ENCODE peak calls at places on chromosomes 4 and X, in six cellular contexts. One of them, this sample, is unnamed. For H3K9me3, the result is how much of the 10 kb centered on the place peaks cover.

GRCh38 chr4:85825937-85826678 is 351.2 kb downstream of the ARHGAP24 start:
- DNase-seq in tibial nerve: no peak
- DNase-seq in K562: no peak
- DNase-seq in GM12878: no peak
- DNase-seq in A549: peak
- DNase-seq in suprapubic skin: no peak
- DNase-seq in this sample: peak

GRCh38 chr4:60605651-60606354 is 594.3 kb upstream of the ADGRL3 start:
- DNase-seq in GM12878: no peak
- DNase-seq in suprapubic skin: no peak
- DNase-seq in tibial nerve: no peak
- DNase-seq in A549: no peak
- DNase-seq in K562: no peak
- DNase-seq in this sample: no peak

GRCh38 chrX:39204945-39205344 is 403.7 kb downstream of the MID1IP1 start:
- DNase-seq in A549: no peak
- DNase-seq in K562: no peak
- DNase-seq in GM12878: no peak
- DNase-seq in suprapubic skin: no peak
- DNase-seq in tibial nerve: no peak
- DNase-seq in this sample: no peak

GRCh38 chr4:16027626-16028025 is 56.2 kb downstream of the PROM1 start:
- DNase-seq in K562: no peak
- DNase-seq in GM12878: no peak
- DNase-seq in A549: no peak
- DNase-seq in tibial nerve: no peak
- DNase-seq in suprapubic skin: no peak
- DNase-seq in this sample: no peak

GRCh38 chrX:119067023-119067739 is 5.6 kb upstream of the CT47C1 start:
- DNase-seq in GM12878: no peak
- DNase-seq in tibial nerve: peak
- DNase-seq in suprapubic skin: no peak
- DNase-seq in A549: peak
- DNase-seq in K562: peak
- DNase-seq in this sample: peak

GRCh38 chr4:53150631-53151488 is 215.0 kb downstream of the SCFD2 start:
- DNase-seq in suprapubic skin: no peak
- DNase-seq in tibial nerve: no peak
- DNase-seq in GM12878: no peak
- DNase-seq in A549: no peak
- DNase-seq in K562: no peak
- DNase-seq in this sample: no peak

GRCh38 chrX:111881715-111882114 is 5.7 kb downstream of the TRPC5OS start:
- DNase-seq in suprapubic skin: no peak
- DNase-seq in K562: no peak
- DNase-seq in GM12878: no peak
- DNase-seq in tibial nerve: no peak
- DNase-seq in A549: no peak
- DNase-seq in this sample: no peak

GRCh38 chr4:4386736-4387392 is at the start of gene NSG1:
- DNase-seq in tibial nerve: no peak
- DNase-seq in A549: no peak
- DNase-seq in K562: peak
- DNase-seq in GM12878: no peak
- DNase-seq in suprapubic skin: no peak
- DNase-seq in this sample: no peak

GRCh38 chr4:150577786-150578185 is 4.2 kb upstream of the MAB21L2 start:
- DNase-seq in tibial nerve: no peak
- DNase-seq in GM12878: no peak
- DNase-seq in suprapubic skin: no peak
- DNase-seq in A549: no peak
- DNase-seq in K562: no peak
- DNase-seq in this sample: no peak

GRCh38 chr4:154349829-154350228 is 141.8 kb downstream of the DCHS2 start:
- DNase-seq in A549: peak
- DNase-seq in K562: no peak
- DNase-seq in GM12878: no peak
- DNase-seq in suprapubic skin: no peak
- DNase-seq in tibial nerve: no peak
- DNase-seq in this sample: no peak

GRCh38 chr4:55736605-55737183 is 82.9 kb upstream of the EXOC1L start:
- DNase-seq in suprapubic skin: no peak
- DNase-seq in K562: no peak
- DNase-seq in GM12878: no peak
- DNase-seq in A549: no peak
- DNase-seq in tibial nerve: no peak
- DNase-seq in this sample: no peak

GRCh38 chrX:44244008-44244407 is 99.5 kb downstream of the EFHC2 start:
- DNase-seq in suprapubic skin: no peak
- DNase-seq in A549: no peak
- DNase-seq in GM12878: no peak
- DNase-seq in tibial nerve: peak
- DNase-seq in K562: no peak
- DNase-seq in this sample: no peak

GRCh38 chr4:120055167-120055566 is 11.5 kb downstream of the MAD2L1 start:
- DNase-seq in tibial nerve: no peak
- DNase-seq in GM12878: no peak
- DNase-seq in A549: no peak
- DNase-seq in K562: no peak
- DNase-seq in suprapubic skin: no peak
- DNase-seq in this sample: no peak

GRCh38 chr4:3215256-3215655 is 33.7 kb upstream of the MSANTD1 start:
- DNase-seq in GM12878: no peak
- DNase-seq in A549: no peak
- DNase-seq in suprapubic skin: no peak
- DNase-seq in tibial nerve: no peak
- DNase-seq in K562: no peak
- DNase-seq in this sample: no peak

GRCh38 chrX:22748093-22748999 is 251.4 kb upstream of the DDX53 start:
- DNase-seq in tibial nerve: peak
- DNase-seq in suprapubic skin: no peak
- DNase-seq in K562: peak
- DNase-seq in GM12878: no peak
- DNase-seq in A549: peak
- DNase-seq in this sample: peak

GRCh38 chr4:64756016-64756415 is 346.8 kb upstream of the TECRL start:
- DNase-seq in GM12878: no peak
- DNase-seq in tibial nerve: no peak
- DNase-seq in suprapubic skin: no peak
- DNase-seq in A549: no peak
- DNase-seq in K562: no peak
- DNase-seq in this sample: no peak

GRCh38 chr4:112297495-112297894 is 326 bp downstream of the ALPK1 start:
- DNase-seq in suprapubic skin: no peak
- DNase-seq in tibial nerve: no peak
- DNase-seq in A549: no peak
- DNase-seq in K562: no peak
- DNase-seq in GM12878: no peak
- DNase-seq in this sample: no peak

GRCh38 chr4:137610960-137611359 is 78.7 kb upstream of the PCDH18 start:
- DNase-seq in K562: no peak
- DNase-seq in GM12878: no peak
- DNase-seq in A549: no peak
- DNase-seq in suprapubic skin: no peak
- DNase-seq in tibial nerve: no peak
- DNase-seq in this sample: no peak

GRCh38 chr4:105923507-105924238 is 28.4 kb downstream of the NPNT start:
- DNase-seq in tibial nerve: peak
- DNase-seq in GM12878: no peak
- DNase-seq in A549: no peak
- DNase-seq in suprapubic skin: no peak
- DNase-seq in K562: no peak
- DNase-seq in this sample: no peak

GRCh38 chr4:8278421-8279287 is 9.1 kb downstream of the HTRA3 start:
- DNase-seq in GM12878: no peak
- DNase-seq in tibial nerve: no peak
- DNase-seq in suprapubic skin: no peak
- DNase-seq in K562: no peak
- DNase-seq in A549: peak
- DNase-seq in this sample: no peak

GRCh38 chr4:168560184-168560834 is 63.5 kb downstream of the PALLD start:
- DNase-seq in suprapubic skin: no peak
- DNase-seq in tibial nerve: no peak
- DNase-seq in A549: no peak
- DNase-seq in GM12878: no peak
- DNase-seq in K562: no peak
- DNase-seq in this sample: peak

GRCh38 chr4:123554819-123555499 is 158.4 kb downstream of the SPRY1 start:
- DNase-seq in A549: no peak
- DNase-seq in tibial nerve: peak
- DNase-seq in GM12878: no peak
- DNase-seq in K562: no peak
- DNase-seq in suprapubic skin: no peak
- DNase-seq in this sample: no peak

GRCh38 chrX:129925305-129926092 is 19.5 kb downstream of the UTP14A start:
- DNase-seq in K562: peak
- DNase-seq in tibial nerve: peak
- DNase-seq in suprapubic skin: peak
- DNase-seq in GM12878: no peak
- DNase-seq in A549: peak
- DNase-seq in this sample: peak

GRCh38 chr4:56937262-56937661 is 29.6 kb downstream of the REST start:
- DNase-seq in K562: no peak
- DNase-seq in suprapubic skin: no peak
- DNase-seq in tibial nerve: no peak
- DNase-seq in GM12878: no peak
- DNase-seq in A549: no peak
- DNase-seq in this sample: no peak

GRCh38 chr4:40621592-40622512 is 7.8 kb downstream of the RBM47 start:
- DNase-seq in tibial nerve: peak
- DNase-seq in A549: peak
- DNase-seq in K562: no peak
- DNase-seq in GM12878: peak
- DNase-seq in suprapubic skin: peak
- DNase-seq in this sample: peak
- H3K27ac ChIP-seq in tibial nerve: peak
- H3K27ac ChIP-seq in A549: peak
- H3K27ac ChIP-seq in K562: no peak
- H3K27ac ChIP-seq in GM12878: peak
- H3K27ac ChIP-seq in suprapubic skin: peak
- H3K27ac ChIP-seq in this sample: peak

GRCh38 chr4:9870165-9870564 is 88.7 kb downstream of the DRD5 start:
- DNase-seq in tibial nerve: no peak
- DNase-seq in A549: no peak
- DNase-seq in K562: no peak
- DNase-seq in suprapubic skin: no peak
- DNase-seq in GM12878: no peak
- DNase-seq in this sample: no peak
- TF ChIP-seq EP300 in tibial nerve: no peak
- TF ChIP-seq EP300 in A549: no peak
- TF ChIP-seq EP300 in K562: no peak
- TF ChIP-seq EP300 in suprapubic skin: no peak
- TF ChIP-seq EP300 in GM12878: no peak
- TF ChIP-seq EP300 in this sample: no peak

GRCh38 chr4:91829531-91829930 is 474.2 kb upstream of the GRID2 start:
- DNase-seq in K562: no peak
- DNase-seq in suprapubic skin: no peak
- DNase-seq in A549: no peak
- DNase-seq in GM12878: no peak
- DNase-seq in tibial nerve: no peak
- DNase-seq in this sample: no peak

GRCh38 chr4:91827914-91828313 is 475.9 kb upstream of the GRID2 start:
- DNase-seq in GM12878: no peak
- DNase-seq in K562: no peak
- DNase-seq in A549: no peak
- DNase-seq in tibial nerve: no peak
- DNase-seq in suprapubic skin: no peak
- DNase-seq in this sample: no peak

GRCh38 chr4:91826186-91826585 is 477.6 kb upstream of the GRID2 start:
- DNase-seq in K562: no peak
- DNase-seq in GM12878: no peak
- DNase-seq in tibial nerve: no peak
- DNase-seq in A549: no peak
- DNase-seq in suprapubic skin: no peak
- DNase-seq in this sample: no peak

DNA sequence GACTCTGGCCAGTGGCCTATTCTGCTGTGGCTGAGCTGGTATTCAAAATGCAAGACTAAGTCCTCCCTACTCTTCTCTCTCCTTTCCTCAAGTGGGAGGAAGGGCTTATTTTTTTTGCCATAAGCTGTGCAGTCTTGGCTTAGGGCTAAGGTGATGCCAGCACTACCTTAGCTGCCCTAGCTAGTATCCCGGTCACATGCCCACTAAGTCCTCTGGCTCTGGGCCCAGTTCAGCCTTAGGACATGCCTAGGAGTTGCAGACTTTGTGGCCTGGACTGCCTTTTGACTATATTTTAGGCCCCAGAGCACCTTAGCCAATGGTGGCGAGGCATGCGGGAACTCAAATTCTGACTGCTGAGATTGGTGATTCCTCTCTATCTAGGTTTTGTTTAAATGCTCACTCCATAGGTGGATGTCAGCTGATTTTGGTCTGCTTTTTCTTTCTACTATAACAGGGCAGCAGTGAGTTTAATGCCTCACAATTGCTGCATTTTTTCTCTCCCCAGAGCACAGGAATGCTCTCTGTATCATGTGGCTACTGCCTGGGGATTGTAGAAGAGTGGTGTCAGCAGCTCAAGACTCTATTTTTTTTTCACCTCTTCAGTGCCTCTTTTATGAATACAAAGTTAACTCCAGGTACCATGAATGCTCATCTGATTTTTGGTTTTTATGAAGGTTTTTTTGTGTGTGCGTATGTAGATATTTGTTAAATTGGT is 472.9 kb upstream of the GRID2 start:
- DNase-seq in K562: no peak
- DNase-seq in suprapubic skin: no peak
- DNase-seq in GM12878: no peak
- DNase-seq in tibial nerve: no peak
- DNase-seq in A549: no peak
- DNase-seq in this sample: no peak
- H3K9me3 ChIP-seq in K562: under half
- H3K9me3 ChIP-seq in suprapubic skin: under half
- H3K9me3 ChIP-seq in GM12878: under half
- H3K9me3 ChIP-seq in tibial nerve: under half
- H3K9me3 ChIP-seq in A549: under half
- H3K9me3 ChIP-seq in this sample: under half

DNA sequence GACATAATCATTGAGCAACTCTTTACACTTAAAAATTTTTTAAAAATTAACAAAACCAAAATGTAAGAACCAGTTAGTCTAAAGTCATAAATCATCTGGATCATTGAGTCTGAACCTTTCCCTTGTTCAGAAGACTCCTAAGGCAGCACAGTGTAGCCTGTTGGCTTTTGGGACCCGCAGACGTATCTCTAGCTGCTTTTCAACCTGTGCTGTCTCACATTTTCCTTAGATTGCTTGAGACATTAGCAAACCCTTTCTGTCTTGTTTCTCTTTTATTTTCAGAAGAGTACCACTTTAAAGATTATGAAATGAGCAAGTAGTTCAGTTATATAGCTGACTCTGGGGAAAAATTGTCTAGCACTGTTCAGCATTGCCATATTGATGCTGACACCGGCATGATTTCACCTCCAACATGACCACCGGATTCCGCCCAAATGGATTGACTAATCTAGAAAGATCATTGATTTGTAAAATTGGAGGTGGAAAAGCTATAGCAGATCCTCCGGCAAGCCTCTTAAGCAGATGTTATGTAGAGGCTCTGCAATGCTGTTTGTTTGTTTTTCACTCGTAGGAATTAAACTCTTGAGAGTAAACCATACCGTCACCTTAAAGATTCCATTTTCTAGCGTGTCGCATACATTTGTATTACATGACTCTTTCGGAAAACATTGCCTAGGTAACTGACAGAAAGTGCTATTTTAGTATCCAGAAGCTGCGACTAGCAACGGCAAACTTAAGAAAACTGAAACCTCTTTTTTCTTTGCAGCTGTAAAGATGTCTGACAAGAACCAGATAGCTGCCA is 9.0 kb downstream of the TCEANC start:
- DNase-seq in suprapubic skin: no peak
- DNase-seq in K562: no peak
- DNase-seq in GM12878: no peak
- DNase-seq in tibial nerve: no peak
- DNase-seq in A549: no peak
- DNase-seq in this sample: no peak
- H3K27ac ChIP-seq in suprapubic skin: no peak
- H3K27ac ChIP-seq in K562: no peak
- H3K27ac ChIP-seq in GM12878: peak
- H3K27ac ChIP-seq in tibial nerve: no peak
- H3K27ac ChIP-seq in A549: no peak
- H3K27ac ChIP-seq in this sample: peak

This sample was measured in stomach.